ENCODE peak calls at places on chromosomes 3 and 15, in ten cellular contexts. D, F, Y, Q, N, K, W, C, I and R are unnamed samples. For H3K4me1, the result is how much of the 10 kb centered on the place peaks cover.

GRCh38 chr3:184582583-184582982 is 21.0 kb downstream of the EPHB3 start:
- DNase-seq in D (no peak), F (no peak), Y (no peak), Q (no peak), N (peak), K (no peak), W (no peak), C (no peak), I (peak), R (peak)

GRCh38 chr3:196670335-196670734 is 30.8 kb downstream of the NRROS start:
- DNase-seq in D (no peak), F (no peak), Y (no peak), Q (no peak), N (no peak), K (no peak), W (no peak), C (no peak), I (no peak), R (no peak)

GRCh38 chr3:88641033-88641604 is 466.3 kb upstream of the EPHA3 start:
- DNase-seq in D (no peak), F (no peak), Y (no peak), Q (no peak), N (no peak), K (no peak), W (no peak), C (no peak), I (no peak), R (no peak)

GRCh38 chr3:87076951-87077350 is 86.0 kb upstream of the VGLL3 start:
- DNase-seq in D (no peak), F (peak), Y (no peak), Q (no peak), N (no peak), K (no peak), W (no peak), C (peak), I (no peak), R (no peak)

GRCh38 chr15:55694652-55695150 is 48.3 kb downstream of the PRTG start:
- DNase-seq in D (no peak), F (peak), Y (no peak), Q (no peak), N (no peak), K (no peak), W (no peak), C (peak), I (no peak), R (no peak)

GRCh38 chr15:47376190-47376589 is 341.1 kb upstream of the SEMA6D start:
- DNase-seq in D (no peak), F (no peak), Y (no peak), Q (no peak), N (no peak), K (no peak), W (no peak), C (no peak), I (no peak), R (no peak)

GRCh38 chr15:75022808-75023193 is 589 bp upstream of the PPCDC start:
- DNase-seq in D (no peak), F (no peak), Y (no peak), Q (no peak), N (no peak), K (peak), W (no peak), C (no peak), I (no peak), R (no peak)

GRCh38 chr3:28972921-28973320 is 307.9 kb upstream of the RBMS3 start:
- DNase-seq in D (no peak), F (no peak), Y (no peak), Q (no peak), N (no peak), K (no peak), W (no peak), C (no peak), I (no peak), R (no peak)

GRCh38 chr3:24400015-24400414 is 94.6 kb downstream of the THRB start:
- DNase-seq in D (no peak), F (no peak), Y (no peak), Q (no peak), N (no peak), K (no peak), W (no peak), C (no peak), I (no peak), R (no peak)

GRCh38 chr3:64687781-64688515 is at the start of gene ADAMTS9:
- DNase-seq in D (peak), F (peak), Y (peak), Q (peak), N (peak), K (peak), W (no peak), C (peak), I (peak), R (peak)

GRCh38 chr3:17514597-17514996 is 227.8 kb downstream of the TBC1D5 start:
- DNase-seq in D (no peak), F (no peak), Y (no peak), Q (no peak), N (no peak), K (no peak), W (no peak), C (no peak), I (no peak), R (no peak)

GRCh38 chr3:11335056-11335608 is 62.9 kb downstream of the ATG7 start:
- DNase-seq in D (no peak), F (peak), Y (no peak), Q (no peak), N (no peak), K (peak), W (peak), C (peak), I (no peak), R (no peak)

GRCh38 chr3:101065962-101066361 is 72.7 kb upstream of the ABI3BP start:
- DNase-seq in D (no peak), F (peak), Y (no peak), Q (no peak), N (no peak), K (no peak), W (no peak), C (peak), I (no peak), R (no peak)

GRCh38 chr15:52518972-52519371 is 9.7 kb downstream of the MYO5A start:
- DNase-seq in D (no peak), F (no peak), Y (no peak), Q (no peak), N (no peak), K (no peak), W (no peak), C (no peak), I (no peak), R (no peak)

GRCh38 chr15:58229297-58229768 is 91.2 kb downstream of the AQP9 start:
- DNase-seq in D (no peak), F (no peak), Y (no peak), Q (no peak), N (no peak), K (peak), W (no peak), C (peak), I (no peak), R (no peak)

DNA sequence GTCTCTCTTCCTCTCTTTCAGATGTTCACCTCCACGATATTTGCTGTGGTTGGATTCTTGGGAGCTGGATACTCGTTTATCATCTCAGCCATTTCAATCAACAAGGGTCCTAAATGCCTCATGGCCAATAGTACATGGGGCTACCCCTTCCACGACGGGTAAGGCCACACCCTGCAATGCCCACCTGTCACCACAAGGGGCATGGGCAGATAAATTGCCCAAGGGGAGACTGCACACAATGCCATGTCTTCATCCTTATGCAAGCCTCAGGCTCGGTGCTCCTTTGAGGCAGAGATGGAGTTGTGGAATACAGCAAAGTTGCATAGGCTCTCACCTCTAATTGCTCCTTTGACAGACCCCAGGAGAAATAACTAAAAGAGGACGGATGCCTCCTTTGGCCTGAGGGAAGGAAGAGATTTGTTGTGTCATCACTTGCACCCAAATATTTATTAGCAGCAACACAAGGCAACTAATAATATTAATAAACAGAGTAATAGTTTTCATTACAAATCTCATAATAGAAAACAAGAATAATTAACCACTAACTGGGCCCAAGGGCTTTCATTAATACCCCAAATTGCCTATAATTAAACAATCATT is 13.2 kb downstream of the TM4SF4 start:
- DNase-seq in D (no peak), F (peak), Y (no peak), Q (no peak), N (no peak), K (peak), W (peak), C (no peak), I (no peak), R (no peak)
- TF ChIP-seq CTCF in D (no peak), F (no peak), Y (no peak), Q (peak), N (no peak), K (peak), W (peak), C (no peak), I (peak), R (peak)

GRCh38 chr3:32684800-32685603 is at the start of gene CNOT10:
- DNase-seq in D (peak), F (peak), Y (peak), Q (peak), N (peak), K (peak), W (peak), C (peak), I (peak), R (peak)
- TF ChIP-seq POLR2A in D (no peak), F (peak), Y (peak), Q (peak), N (peak), K (peak), W (peak), C (peak), I (peak), R (no peak)

DNA sequence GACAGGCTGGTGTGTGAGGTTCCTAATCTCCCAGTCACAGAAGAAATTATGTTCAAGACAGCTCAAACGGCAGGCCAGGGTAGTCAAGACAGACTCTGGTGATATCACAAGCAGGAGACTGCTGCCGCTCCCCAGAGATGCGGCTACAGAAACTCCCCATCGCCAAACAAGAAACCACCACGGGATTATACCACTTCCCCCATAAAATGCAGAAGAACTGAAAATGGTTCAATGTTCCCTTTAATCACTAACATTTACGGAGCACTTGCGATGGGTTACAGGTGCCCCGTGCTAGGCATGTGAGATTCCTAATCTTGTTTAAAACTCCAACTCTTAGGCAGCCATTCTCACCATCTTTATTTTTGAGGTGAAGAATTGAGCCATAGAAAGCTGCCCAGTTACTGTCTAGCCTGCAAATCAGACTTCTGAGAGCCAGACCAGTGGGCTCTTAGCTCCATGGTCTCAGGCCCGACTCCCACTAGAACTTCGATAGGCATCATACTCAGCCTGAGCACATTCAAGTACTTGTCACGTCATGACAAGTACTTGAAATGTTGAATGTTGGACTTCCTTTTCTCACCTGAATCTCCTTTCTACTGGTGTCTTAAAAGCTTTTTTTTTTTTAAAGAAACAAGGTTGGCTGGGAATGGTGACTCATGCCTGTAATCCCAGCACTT is 58.4 kb downstream of the TBC1D2B start:
- DNase-seq in D (no peak), F (no peak), Y (no peak), Q (no peak), N (no peak), K (no peak), W (no peak), C (no peak), I (no peak), R (peak)
- H3K4me1 ChIP-seq in D (under half), F (under half), Y (under half), Q (half or more), N (under half), K (under half), W (under half), C (under half), I (under half), R (under half)

DNA sequence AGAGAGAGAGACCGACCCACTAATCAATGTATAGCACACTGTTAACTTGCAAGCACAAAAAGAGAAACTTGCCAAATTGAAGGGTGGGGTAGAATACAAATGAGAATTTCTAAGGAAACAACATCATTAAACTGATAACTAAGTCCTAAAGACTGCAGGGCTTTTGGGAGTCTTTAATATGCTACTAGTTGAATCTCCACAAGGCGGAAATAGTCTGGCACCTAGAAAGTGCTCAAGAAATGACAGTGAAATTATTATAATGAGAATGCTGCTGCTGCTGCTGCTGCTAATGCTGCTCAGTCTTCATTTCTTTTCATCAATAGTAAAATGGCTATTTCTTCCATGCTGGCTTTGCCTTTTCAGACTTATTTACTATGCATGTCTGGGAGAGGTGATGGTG is 91.8 kb downstream of the BTD start:
- DNase-seq in D (no peak), F (peak), Y (no peak), Q (no peak), N (no peak), K (no peak), W (no peak), C (peak), I (no peak), R (no peak)
- TF ChIP-seq CTCF in D (no peak), F (peak), Y (no peak), Q (no peak), N (no peak), K (no peak), W (peak), C (peak), I (peak), R (no peak)

GRCh38 chr3:13420051-13420816 is at the start of gene NUP210:
- DNase-seq in D (peak), F (peak), Y (no peak), Q (peak), N (no peak), K (peak), W (no peak), C (no peak), I (no peak), R (peak)
- TF ChIP-seq POLR2A in D (no peak), F (peak), Y (no peak), Q (no peak), N (no peak), K (peak), W (peak), C (no peak), I (no peak), R (peak)

GRCh38 chr3:42608586-42608985 is 8.1 kb downstream of the NKTR start:
- DNase-seq in D (no peak), F (no peak), Y (peak), Q (no peak), N (peak), K (no peak), W (no peak), C (peak), I (no peak), R (no peak)
- H3K4me1 ChIP-seq in D (half or more), F (under half), Y (under half), Q (half or more), N (under half), K (under half), W (under half), C (under half), I (half or more), R (under half)

DNA sequence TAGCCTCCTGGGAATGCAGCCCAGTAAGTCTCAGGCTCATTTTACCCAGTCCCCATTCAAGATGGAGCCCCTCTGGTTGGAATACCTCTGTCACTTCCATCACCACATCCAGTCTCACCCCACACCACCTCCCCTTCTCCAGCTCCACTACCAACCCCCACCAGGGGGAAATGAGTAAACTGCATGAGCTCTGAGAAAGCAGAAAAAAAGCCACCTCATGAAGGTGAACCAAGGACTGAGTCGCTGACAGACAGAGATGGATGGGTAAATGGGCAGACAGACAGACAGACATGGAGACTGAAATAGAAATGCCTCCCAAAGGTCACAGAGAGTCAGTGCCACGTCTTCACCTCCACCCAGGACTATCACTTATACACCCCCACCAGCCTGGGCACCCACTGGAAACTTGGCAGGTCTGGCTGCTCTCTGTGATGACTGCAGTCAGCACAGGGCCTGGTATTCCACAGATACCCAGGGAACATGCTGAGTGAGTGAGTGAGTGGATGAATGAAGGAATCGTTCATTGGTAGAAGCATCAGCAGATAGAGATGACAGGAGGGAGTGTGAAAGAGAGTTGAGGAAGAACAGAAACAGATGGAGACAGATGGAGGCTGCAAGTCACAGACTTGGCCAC is 4.9 kb upstream of the LOXL1 start:
- DNase-seq in D (no peak), F (no peak), Y (no peak), Q (no peak), N (no peak), K (no peak), W (no peak), C (no peak), I (peak), R (no peak)
- TF ChIP-seq CTCF in D (no peak), F (no peak), Y (no peak), Q (no peak), N (no peak), K (no peak), W (no peak), C (no peak), I (no peak), R (no peak)